ENCODE peak calls at places on chromosomes 3 and 15, in four cellular contexts. V is GM12878, E is HepG2, K is K562. B is an unnamed sample.

GRCh38 chr3:58386966-58387365 is 46.7 kb downstream of the PDHB start:
- DNase-seq in V (no peak), E (no peak), K (no peak), B (no peak)

GRCh38 chr15:70319466-70319865 is 221.7 kb upstream of the TLE3 start:
- DNase-seq in V (peak; percentile 86), E (no peak), K (no peak), B (no peak)

GRCh38 chr15:51780636-51781035 is 29.2 kb downstream of the TMOD2 start:
- DNase-seq in V (no peak), E (no peak), K (no peak), B (no peak)

GRCh38 chr15:95017950-95018349 is 786.6 kb downstream of the MCTP2 start:
- DNase-seq in V (no peak), E (no peak), K (no peak), B (no peak)

GRCh38 chr3:119579366-119580147 is at the start of gene ADPRH:
- DNase-seq in V (no peak), E (no peak), K (peak; percentile 70), B (peak; percentile 27)

GRCh38 chr3:71504250-71505036 is 79.1 kb downstream of the FOXP1 start:
- DNase-seq in V (no peak), E (no peak), K (peak; percentile 18), B (peak; percentile 15)

GRCh38 chr3:4730734-4731133 is 237.6 kb downstream of the ITPR1 start:
- DNase-seq in V (no peak), E (no peak), K (no peak), B (no peak)

GRCh38 chr3:13378155-13378554 is 42.0 kb downstream of the NUP210 start:
- DNase-seq in V (peak; percentile 8), E (no peak), K (no peak), B (no peak)

GRCh38 chr15:60000113-60000823 is 3.8 kb upstream of the FOXB1 start:
- DNase-seq in V (no peak), E (no peak), K (no peak), B (no peak)

GRCh38 chr15:80572337-80572736 is 122.8 kb upstream of the ABHD17C start:
- DNase-seq in V (no peak), E (no peak), K (no peak), B (no peak)

GRCh38 chr15:46312133-46312740 is 677.4 kb downstream of the SQOR start:
- DNase-seq in V (peak; percentile 11), E (peak; percentile 51), K (peak; percentile 33), B (peak; percentile 8)

GRCh38 chr15:62622775-62623174 is 419.8 kb upstream of the TPM1 start:
- DNase-seq in V (no peak), E (no peak), K (no peak), B (no peak)

GRCh38 chr15:56052389-56053045 is 59.1 kb upstream of the NEDD4 start:
- DNase-seq in V (no peak), E (peak; percentile 13), K (peak; percentile 24), B (peak; percentile 57)

GRCh38 chr15:38589502-38589901 is 24.9 kb upstream of the RASGRP1 start:
- DNase-seq in V (no peak), E (no peak), K (no peak), B (no peak)

GRCh38 chr3:144687862-144688261 is 716.2 kb downstream of the DIPK2A start:
- DNase-seq in V (no peak), E (peak; percentile 46), K (no peak), B (no peak)

GRCh38 chr3:52063026-52063723 is 6.8 kb upstream of the DUSP7 start:
- DNase-seq in V (no peak), E (no peak), K (no peak), B (no peak)

GRCh38 chr3:194404365-194405140 is 5.5 kb upstream of the GP5 start:
- DNase-seq in V (no peak), E (peak; percentile 52), K (no peak), B (peak; percentile 49)

GRCh38 chr3:160886421-160886820 is 130.4 kb downstream of the PPM1L start:
- DNase-seq in V (peak; percentile 64), E (no peak), K (no peak), B (no peak)

GRCh38 chr3:151085889-151086483 is 522 bp downstream of the MED12L start:
- DNase-seq in V (no peak), E (no peak), K (no peak), B (no peak)

GRCh38 chr3:49998326-49998725 is 58.4 kb downstream of the RBM6 start:
- DNase-seq in V (no peak), E (no peak), K (no peak), B (no peak)

GRCh38 chr3:29412117-29412516 is 131.2 kb downstream of the RBMS3 start:
- DNase-seq in V (peak; percentile 26), E (no peak), K (no peak), B (no peak)

GRCh38 chr15:66701422-66702034 is 508 bp upstream of the SMAD6 start:
- DNase-seq in V (no peak), E (peak; percentile 42), K (no peak), B (peak; percentile 27)

GRCh38 chr3:43206632-43207031 is 79.7 kb upstream of the SNRK start:
- DNase-seq in V (no peak), E (no peak), K (no peak), B (no peak)

GRCh38 chr3:5563537-5564277 is 376.2 kb downstream of the EDEM1 start:
- DNase-seq in V (no peak), E (no peak), K (peak; percentile 36), B (peak; percentile 29)

GRCh38 chr3:5813521-5813920 is 626.0 kb downstream of the EDEM1 start:
- DNase-seq in V (no peak), E (no peak), K (no peak), B (no peak)

GRCh38 chr3:142844339-142844977 is 44.4 kb downstream of the PCOLCE2 start:
- DNase-seq in V (no peak), E (peak; percentile 16), K (peak; percentile 31), B (peak; percentile 48)

GRCh38 chr15:25933456-25934158 is 70.5 kb upstream of the ATP10A start:
- DNase-seq in V (peak; percentile 5), E (peak; percentile 47), K (no peak), B (no peak)

GRCh38 chr3:48446425-48447193 is at the start of gene ATRIP:
- DNase-seq in V (no peak), E (peak; percentile 80), K (peak; percentile 86), B (peak; percentile 62)

GRCh38 chr3:128190501-128190900 is 37.2 kb downstream of the EEFSEC start:
- DNase-seq in V (no peak), E (no peak), K (no peak), B (no peak)

GRCh38 chr3:52240059-52240885 is 1.3 kb upstream of the TWF2 start:
- DNase-seq in V (no peak), E (peak; percentile 59), K (peak; percentile 34), B (peak; percentile 67)

GRCh38 chr15:67114846-67115521 is 49.6 kb downstream of the SMAD3 start:
- DNase-seq in V (no peak), E (no peak), K (no peak), B (no peak)

GRCh38 chr3:106299300-106300098 is 430.7 kb upstream of the CBLB start:
- DNase-seq in V (peak; percentile 90), E (no peak), K (no peak), B (no peak)

GRCh38 chr15:101394654-101395053 is 94.9 kb downstream of the PCSK6 start:
- DNase-seq in V (no peak), E (no peak), K (no peak), B (no peak)

GRCh38 chr3:17505856-17506255 is 236.6 kb downstream of the TBC1D5 start:
- DNase-seq in V (no peak), E (no peak), K (no peak), B (no peak)

GRCh38 chr3:175743733-175744400 is 884.7 kb downstream of the NAALADL2 start:
- DNase-seq in V (no peak), E (no peak), K (no peak), B (no peak)

GRCh38 chr3:5072100-5072816 is 49.8 kb upstream of the ARL8B start:
- DNase-seq in V (no peak), E (no peak), K (no peak), B (no peak)

GRCh38 chr3:187669675-187670504 is at the start of gene SST:
- DNase-seq in V (no peak), E (peak; percentile 16), K (no peak), B (no peak)

DNA sequence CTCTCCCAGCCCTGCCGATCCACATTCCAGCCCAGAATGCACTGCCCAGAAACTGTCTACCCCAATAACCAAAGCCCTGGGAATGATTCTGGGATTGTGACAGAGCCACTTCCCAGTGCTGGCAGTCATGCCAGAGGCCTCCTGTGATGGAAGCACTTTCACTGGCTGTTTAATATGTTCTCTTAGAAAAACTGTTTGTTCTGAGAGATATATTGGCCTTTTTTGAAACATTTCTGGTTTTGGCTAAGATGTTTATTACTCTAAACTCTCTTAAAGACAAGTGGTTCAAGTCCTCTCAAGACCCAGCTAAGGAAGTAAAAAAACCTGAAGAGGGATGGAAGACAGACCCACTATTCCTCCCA is 74.0 kb upstream of the HACD2 start:
- DNase-seq in V (no peak), E (no peak), K (no peak), B (no peak)
- TF ChIP-seq ATF3 in V (no peak), E (no peak), K (no peak), B (no peak)

DNA sequence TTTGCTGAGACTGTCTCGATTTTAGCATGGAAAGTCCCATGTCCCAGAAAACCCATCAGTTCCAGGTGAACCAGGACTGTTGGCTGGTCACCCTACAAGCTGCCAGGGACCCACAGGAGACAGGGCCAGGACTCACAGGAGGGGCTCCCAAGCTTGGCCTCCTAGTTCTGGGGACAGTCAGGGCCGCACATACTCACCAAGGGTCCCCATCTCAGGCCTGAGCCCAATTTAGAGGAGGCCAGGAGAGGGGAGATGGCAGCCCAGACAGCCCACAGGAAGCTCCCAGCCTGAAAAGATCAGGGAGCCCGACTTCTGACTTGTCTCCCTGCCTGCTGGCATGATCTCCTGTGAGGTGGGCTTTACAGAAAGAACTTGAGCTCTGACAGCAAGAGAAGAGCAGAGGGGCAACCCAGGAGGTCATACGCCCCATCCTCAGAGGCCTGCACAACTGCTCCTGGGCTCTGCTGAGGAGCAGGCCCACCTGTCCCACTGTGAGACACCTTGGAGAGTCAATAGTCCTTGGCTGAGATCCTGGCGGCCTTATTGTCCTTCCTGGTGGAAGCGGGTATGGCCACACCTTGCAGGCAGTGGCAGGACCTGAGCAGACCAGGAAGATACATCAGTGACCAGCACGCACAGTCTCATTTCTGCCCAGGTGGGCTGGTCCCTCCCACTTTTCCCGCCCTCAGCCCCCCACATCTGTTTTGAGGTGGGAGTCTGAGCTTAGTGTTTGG is 2.5 kb upstream of the ISLR start:
- DNase-seq in V (no peak), E (no peak), K (no peak), B (no peak)
- TF ChIP-seq ZNF274 in V (no peak), E (no peak), K (no peak), B (no peak)

DNA sequence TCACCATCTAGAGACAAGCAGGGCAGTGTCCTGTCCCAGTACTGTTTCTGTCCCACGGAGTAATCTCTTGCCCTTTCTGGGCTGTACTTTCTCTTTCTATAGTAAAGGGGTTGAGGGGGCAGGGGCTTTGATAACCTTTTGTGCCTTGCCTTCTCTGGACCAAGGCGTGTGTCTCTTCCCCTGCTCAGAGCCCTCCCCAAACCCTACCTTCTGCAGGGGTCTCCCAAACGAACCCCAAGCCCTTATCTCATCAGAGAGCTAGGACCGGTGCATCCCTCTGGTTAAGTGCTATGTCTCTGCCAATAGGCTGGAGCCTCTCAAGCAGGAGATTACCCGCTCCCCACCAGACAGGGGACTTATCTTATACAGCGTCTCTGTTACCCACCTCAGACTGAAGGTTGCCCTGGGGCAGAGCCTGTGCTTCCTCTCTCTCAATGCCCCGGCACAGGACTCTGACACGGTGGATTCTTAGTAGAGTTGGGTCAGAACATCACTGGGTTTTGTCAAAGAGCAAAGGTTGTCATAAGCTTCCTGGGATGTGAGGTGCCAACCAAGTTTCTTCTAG is 2.9 kb downstream of the PLEKHO2 start:
- DNase-seq in V (no peak), E (no peak), K (no peak), B (no peak)
- H3K9ac ChIP-seq in V (peak overlapping the region; percentile 81), E (peak overlapping the region; percentile 32), K (peak overlapping the region; percentile 5), B (no peak overlapping the region)

GRCh38 chr15:92733090-92733933 is 77.7 kb upstream of the FAM174B start:
- DNase-seq in V (no peak), E (no peak), K (no peak), B (no peak)

GRCh38 chr15:92733934-92734521 is 78.5 kb upstream of the FAM174B start:
- DNase-seq in V (no peak), E (no peak), K (peak; percentile 25), B (no peak)
- TF ChIP-seq ATF3 in V (no peak), E (no peak), K (no peak), B (no peak)